ENCODE peak calls at places on chromosomes 1 and 21, in four cellular contexts. Y is K562, A is HepG2, T is GM12878. W is an unnamed sample.

GRCh38 chr1:44072204-44072603 is 40.9 kb upstream of the SLC6A9 start:
- DNase-seq in A (no peak), Y (peak), T (no peak), W (no peak)

GRCh38 chr1:33331444-33332356 is 10.8 kb upstream of the A3GALT2 start:
- DNase-seq in T (no peak), Y (no peak), A (no peak), W (no peak)

GRCh38 chr1:58782308-58783089 is 1.3 kb downstream of the JUN start:
- DNase-seq in T (no peak), A (no peak), Y (peak), W (peak)

GRCh38 chr1:168137515-168137821 is 738 bp upstream of the GPR161 start:
- DNase-seq in T (no peak), Y (no peak), A (no peak), W (no peak)

GRCh38 chr1:78061825-78062523 is 16.2 kb downstream of the GIPC2 start:
- DNase-seq in A (no peak), T (no peak), Y (no peak), W (no peak)

GRCh38 chr1:60972841-60973364 is 109.5 kb upstream of the NFIA start:
- DNase-seq in A (peak), T (no peak), Y (no peak), W (no peak)

GRCh38 chr1:162091681-162092524 is 22.4 kb downstream of the NOS1AP start:
- DNase-seq in Y (no peak), A (peak), T (no peak), W (no peak)

GRCh38 chr1:168653567-168653966 is 75.4 kb downstream of the DPT start:
- DNase-seq in A (no peak), T (no peak), Y (no peak), W (no peak)

GRCh38 chr1:82246050-82246449 is 445.3 kb downstream of the ADGRL2 start:
- DNase-seq in T (no peak), A (no peak), Y (no peak), W (no peak)

GRCh38 chr1:114454539-114454938 is 56.5 kb downstream of the TRIM33 start:
- DNase-seq in Y (no peak), A (no peak), T (no peak), W (no peak)

GRCh38 chr1:209349372-209350324 is 233.9 kb upstream of the CAMK1G start:
- DNase-seq in A (no peak), Y (no peak), T (no peak), W (no peak)

GRCh38 chr1:67019600-67020136 is 34.3 kb downstream of the SLC35D1 start:
- DNase-seq in Y (no peak), A (no peak), T (no peak), W (no peak)

GRCh38 chr1:196317535-196318522 is 290.4 kb downstream of the KCNT2 start:
- DNase-seq in T (no peak), A (peak), Y (peak), W (peak)

GRCh38 chr1:23449918-23450317 is 25.4 kb upstream of the TCEA3 start:
- DNase-seq in Y (no peak), A (no peak), T (no peak), W (no peak)

GRCh38 chr1:7579831-7580804 is 191.0 kb upstream of the VAMP3 start:
- DNase-seq in Y (no peak), A (no peak), T (no peak), W (no peak)

GRCh38 chr1:161706483-161707347 is at the start of gene FCRLA:
- DNase-seq in T (peak), A (no peak), Y (no peak), W (no peak)

GRCh38 chr1:77888071-77888428 is 374 bp upstream of the NEXN start:
- DNase-seq in A (peak), Y (no peak), T (no peak), W (peak)

GRCh38 chr1:19758227-19758830 is 41.4 kb downstream of the TMCO4 start:
- DNase-seq in Y (no peak), A (no peak), T (no peak), W (no peak)

GRCh38 chr1:44294588-44295007 is 60.5 kb downstream of the ERI3 start:
- DNase-seq in A (peak), T (no peak), Y (peak), W (peak)

GRCh38 chr1:98325646-98326441 is 335.7 kb upstream of the SNX7 start:
- DNase-seq in Y (no peak), T (no peak), A (peak), W (no peak)

GRCh38 chr1:7229186-7229585 is 443.9 kb downstream of the CAMTA1 start:
- DNase-seq in T (no peak), A (no peak), Y (no peak), W (no peak)

GRCh38 chr1:33374336-33375105 is 53.6 kb upstream of the A3GALT2 start:
- DNase-seq in T (no peak), A (no peak), Y (peak), W (no peak)

GRCh38 chr1:83761084-83761760 is 237.7 kb downstream of the TTLL7 start:
- DNase-seq in A (no peak), T (peak), Y (no peak), W (no peak)

GRCh38 chr21:43295016-43295958 is 126.5 kb downstream of the CRYAA start:
- DNase-seq in T (no peak), Y (no peak), A (no peak), W (no peak)

GRCh38 chr1:51240096-51240495 is 4.0 kb downstream of the RNF11 start:
- DNase-seq in Y (no peak), T (no peak), A (no peak), W (no peak)

GRCh38 chr1:168473164-168473563 is 70.6 kb downstream of the XCL2 start:
- DNase-seq in A (no peak), T (no peak), Y (no peak), W (no peak)

GRCh38 chr1:183996036-183996376 is 41.5 kb downstream of the COLGALT2 start:
- DNase-seq in A (no peak), T (no peak), Y (no peak), W (no peak)

GRCh38 chr1:203593723-203594122 is 32.9 kb upstream of the ATP2B4 start:
- DNase-seq in A (no peak), Y (peak), T (no peak), W (peak)

GRCh38 chr1:46489638-46490602 is at the start of gene DMBX1:
- DNase-seq in T (no peak), A (no peak), Y (peak), W (peak)

GRCh38 chr1:231011963-231012362 is 28.1 kb downstream of the FAM89A start:
- DNase-seq in A (no peak), Y (no peak), T (no peak), W (no peak)

GRCh38 chr1:156476501-156477298 is 23.9 kb downstream of the MEF2D start:
- DNase-seq in Y (no peak), A (peak), T (no peak), W (no peak)

GRCh38 chr21:35573472-35574389 is 486.6 kb downstream of the SETD4 start:
- DNase-seq in T (no peak), Y (no peak), A (peak), W (no peak)

GRCh38 chr1:8679929-8680504 is 137.4 kb downstream of the RERE start:
- DNase-seq in T (no peak), A (no peak), Y (no peak), W (no peak)

GRCh38 chr1:70528591-70529333 is 117.7 kb downstream of the CTH start:
- DNase-seq in T (no peak), A (peak), Y (peak), W (peak)
- TF ChIP-seq TARDBP in T (no peak), A (no peak), Y (no peak), W (no peak)

DNA sequence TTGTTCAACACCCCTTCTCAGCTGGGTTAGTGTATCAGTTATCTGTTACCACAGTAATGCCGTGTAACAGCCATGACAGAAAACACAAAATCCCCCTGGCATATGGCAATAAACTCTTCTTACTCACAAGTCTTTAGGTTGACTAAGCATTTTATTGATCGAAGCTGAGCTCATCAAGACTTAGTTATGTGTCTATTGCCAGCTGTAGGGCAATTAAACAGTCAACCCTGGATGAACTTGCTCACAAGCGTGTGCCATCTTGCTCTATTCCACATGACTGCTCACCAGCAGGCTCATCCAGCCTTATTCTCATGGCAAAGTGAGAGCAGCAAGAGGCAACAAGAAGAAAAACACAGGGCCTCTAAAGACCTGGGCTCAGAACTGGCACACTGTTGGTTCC is 333.8 kb upstream of the PTBP2 start:
- DNase-seq in Y (no peak), A (no peak), T (no peak), W (no peak)
- TF ChIP-seq TARDBP in Y (no peak), A (no peak), T (no peak), W (no peak)

GRCh38 chr1:22328331-22329170 is 123.1 kb upstream of the ZBTB40 start:
- DNase-seq in A (no peak), Y (no peak), T (no peak), W (no peak)
- TF ChIP-seq TARDBP in A (no peak), Y (no peak), T (no peak), W (no peak)

GRCh38 chr1:89363638-89364536 is at the start of gene GBP6:
- DNase-seq in T (no peak), Y (no peak), A (no peak), W (no peak)
- TF ChIP-seq TARDBP in T (no peak), Y (no peak), A (no peak), W (no peak)

GRCh38 chr21:25735895-25736597 is 1.3 kb downstream of the GABPA start:
- DNase-seq in Y (no peak), A (peak), T (no peak), W (no peak)
- TF ChIP-seq TARDBP in Y (no peak), A (no peak), T (no peak), W (no peak)

DNA sequence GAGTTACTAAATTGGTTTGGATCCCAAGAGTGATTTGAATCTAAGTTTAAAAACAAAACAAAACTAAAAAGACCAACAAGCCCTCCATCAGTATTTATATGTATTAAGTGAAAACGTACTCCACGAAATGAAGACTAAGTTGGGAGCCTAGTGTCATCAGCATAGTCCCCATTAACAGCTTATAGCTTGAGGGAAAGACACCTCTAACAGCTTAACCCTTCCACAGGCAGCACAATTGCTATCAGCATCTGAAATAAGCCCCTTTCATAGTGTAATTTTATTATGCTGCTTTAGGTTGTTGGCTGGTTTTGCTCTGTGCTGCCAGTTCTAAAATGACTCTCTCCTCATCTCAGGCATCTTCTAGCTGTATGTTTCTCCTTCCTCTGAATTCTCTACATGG is 25.8 kb upstream of the ST6GALNAC5 start:
- DNase-seq in T (no peak), Y (no peak), A (no peak), W (no peak)
- TF ChIP-seq TARDBP in T (no peak), Y (no peak), A (no peak), W (no peak)

DNA sequence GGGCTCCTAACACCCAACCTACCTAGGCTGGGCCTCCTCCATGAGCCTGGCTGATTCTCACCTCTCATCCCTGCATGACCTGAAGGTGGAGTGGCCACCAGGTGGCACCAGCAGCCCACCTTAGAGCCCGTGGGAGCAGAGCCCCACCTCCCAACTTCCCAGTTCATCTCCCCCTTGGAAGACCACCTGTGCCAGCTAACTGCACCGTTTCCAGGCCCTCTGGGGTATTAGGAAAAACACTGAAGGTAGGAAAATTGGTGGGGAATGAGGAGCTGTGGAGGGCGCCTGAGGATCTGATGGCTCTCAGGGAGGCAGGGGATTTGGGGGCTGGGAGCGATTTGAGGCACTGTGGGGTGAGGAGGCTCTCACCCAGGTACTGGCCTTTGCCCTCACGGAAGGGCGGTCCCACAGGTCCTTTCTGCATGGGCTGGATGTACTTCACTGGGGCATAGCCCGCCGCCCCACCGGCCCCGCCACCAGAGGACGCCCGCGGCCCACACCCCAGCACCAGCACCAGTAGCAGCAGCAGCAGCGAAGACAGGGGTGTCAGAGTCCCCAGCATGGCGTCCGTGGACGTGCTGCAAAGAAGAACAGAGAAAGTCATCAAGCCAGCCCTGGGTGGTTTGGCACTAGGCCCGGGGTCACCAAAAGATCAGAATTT is 11.1 kb downstream of the ADPRS start:
- DNase-seq in T (no peak), Y (peak), A (peak), W (peak)
- TF ChIP-seq TARDBP in T (no peak), Y (peak), A (peak), W (no peak)

W was measured in HEK293T.